ENCODE peak calls at places on chromosome 19, in four cellular contexts. F is mammary epithelial cell, V is A549, X is H1. Q is an unnamed sample.

GRCh38 chr19:12996542-12997094 is 1.3 kb downstream of the NFIX start:
- DNase-seq in F (peak; percentile 41), V (no peak), X (peak; percentile 81), Q (peak; percentile 37)

GRCh38 chr19:36051236-36051635 is 2.8 kb downstream of the THAP8 start:
- DNase-seq in X (peak; percentile 66), F (no peak), V (no peak), Q (no peak)

GRCh38 chr19:48509467-48510194 is 2.0 kb downstream of the LMTK3 start:
- DNase-seq in V (no peak), X (no peak), F (no peak), Q (no peak)

GRCh38 chr19:3358919-3359849 is 7.2 kb upstream of the NFIC start:
- DNase-seq in F (no peak), X (no peak), V (no peak), Q (peak; percentile 37)

GRCh38 chr19:54248016-54248601 is 5.5 kb upstream of the LILRA6 start:
- DNase-seq in X (no peak), F (no peak), V (no peak), Q (no peak)

GRCh38 chr19:42420055-42420544 is 7.1 kb downstream of the LIPE start:
- DNase-seq in F (peak; percentile 87), X (peak; percentile 75), V (peak; percentile 100), Q (no peak)

GRCh38 chr19:46319620-46320019 is 22.8 kb downstream of the HIF3A start:
- DNase-seq in X (no peak), F (no peak), V (no peak), Q (no peak)

GRCh38 chr19:3608750-3609322 is 2.2 kb upstream of the TBXA2R start:
- DNase-seq in V (no peak), X (no peak), F (no peak), Q (no peak)

GRCh38 chr19:8086849-8087248 is 34.3 kb downstream of the CCL25 start:
- DNase-seq in V (no peak), F (no peak), X (no peak), Q (no peak)

GRCh38 chr19:28199323-28199722 is 1013.6 kb downstream of the UQCRFS1 start:
- DNase-seq in F (no peak), X (no peak), V (no peak), Q (no peak)

GRCh38 chr19:13865578-13866462 is 11.1 kb upstream of the NANOS3 start:
- DNase-seq in F (no peak), V (no peak), X (no peak), Q (no peak)

GRCh38 chr19:47742636-47743035 is 2.7 kb upstream of the NOP53 start:
- DNase-seq in X (no peak), V (no peak), F (no peak), Q (no peak)

GRCh38 chr19:15038304-15038703 is 11.0 kb upstream of the CASP14 start:
- DNase-seq in X (no peak), F (peak; percentile 90), V (no peak), Q (peak; percentile 75)

GRCh38 chr19:3821156-3821555 is 35.0 kb upstream of the MATK start:
- DNase-seq in F (no peak), V (peak; percentile 59), X (no peak), Q (no peak)

GRCh38 chr19:13215572-13216380 is 65.6 kb downstream of the IER2 start:
- DNase-seq in F (peak; percentile 65), X (no peak), V (no peak), Q (no peak)

GRCh38 chr19:54464044-54464623 is 556 bp upstream of the LENG9 start:
- DNase-seq in X (peak; percentile 95), F (peak; percentile 97), V (peak; percentile 81), Q (peak; percentile 99)

GRCh38 chr19:15265849-15266248 is 33.6 kb upstream of the EPHX3 start:
- DNase-seq in X (no peak), F (peak; percentile 48), V (no peak), Q (no peak)

GRCh38 chr19:6056801-6057650 is 53.3 kb downstream of the RFX2 start:
- DNase-seq in X (no peak), F (peak; percentile 98), V (peak; percentile 51), Q (peak; percentile 96)

GRCh38 chr19:40623403-40624239 is 22.5 kb downstream of the LTBP4 start:
- DNase-seq in X (peak; percentile 100), F (no peak), V (peak; percentile 90), Q (no peak)

GRCh38 chr19:2064788-2065524 is 13.9 kb upstream of the MKNK2 start:
- DNase-seq in X (no peak), V (no peak), F (no peak), Q (no peak)

GRCh38 chr19:1861599-1862031 is 1.8 kb downstream of the KLF16 start:
- DNase-seq in V (no peak), X (no peak), F (no peak), Q (no peak)

GRCh38 chr19:45767410-45767880 is 1.6 kb downstream of the SIX5 start:
- DNase-seq in X (no peak), V (peak; percentile 58), F (peak; percentile 81), Q (peak; percentile 77)

GRCh38 chr19:52226652-52227051 is 36.8 kb downstream of the PPP2R1A start:
- DNase-seq in F (no peak), V (no peak), X (no peak), Q (no peak)

GRCh38 chr19:38004505-38005223 is 97.7 kb downstream of the SIPA1L3 start:
- DNase-seq in V (peak; percentile 91), F (peak; percentile 95), X (peak; percentile 78), Q (peak; percentile 68)

GRCh38 chr19:1672038-1672768 is 19.8 kb upstream of the TCF3 start:
- DNase-seq in V (peak; percentile 31), X (peak; percentile 81), F (no peak), Q (peak; percentile 38)

GRCh38 chr19:54201980-54202379 is 1.3 kb downstream of the RPS9 start:
- DNase-seq in X (no peak), V (no peak), F (no peak), Q (no peak)

GRCh38 chr19:15025237-15025636 is 24.0 kb upstream of the CASP14 start:
- DNase-seq in V (peak; percentile 31), F (peak; percentile 28), X (no peak), Q (no peak)

GRCh38 chr19:575527-576506 is 3.4 kb downstream of the BSG start:
- DNase-seq in X (no peak), V (no peak), F (peak; percentile 68), Q (peak; percentile 68)

GRCh38 chr19:39314016-39314728 is 6.5 kb downstream of the LRFN1 start:
- DNase-seq in F (no peak), V (no peak), X (no peak), Q (no peak)

GRCh38 chr19:19205416-19206410 is 2.5 kb upstream of the NR2C2AP start:
- DNase-seq in V (no peak), X (no peak), F (no peak), Q (no peak)

GRCh38 chr19:19202707-19203011 is 555 bp downstream of the NR2C2AP start:
- DNase-seq in X (no peak), F (peak; percentile 18), V (no peak), Q (no peak)

GRCh38 chr19:19203012-19203856 is at the start of gene NR2C2AP:
- DNase-seq in F (peak; percentile 89), V (peak; percentile 92), X (peak; percentile 88), Q (peak; percentile 90)

GRCh38 chr19:19204181-19204580 is 967 bp upstream of the NR2C2AP start:
- DNase-seq in V (no peak), F (no peak), X (no peak), Q (no peak)

DNA sequence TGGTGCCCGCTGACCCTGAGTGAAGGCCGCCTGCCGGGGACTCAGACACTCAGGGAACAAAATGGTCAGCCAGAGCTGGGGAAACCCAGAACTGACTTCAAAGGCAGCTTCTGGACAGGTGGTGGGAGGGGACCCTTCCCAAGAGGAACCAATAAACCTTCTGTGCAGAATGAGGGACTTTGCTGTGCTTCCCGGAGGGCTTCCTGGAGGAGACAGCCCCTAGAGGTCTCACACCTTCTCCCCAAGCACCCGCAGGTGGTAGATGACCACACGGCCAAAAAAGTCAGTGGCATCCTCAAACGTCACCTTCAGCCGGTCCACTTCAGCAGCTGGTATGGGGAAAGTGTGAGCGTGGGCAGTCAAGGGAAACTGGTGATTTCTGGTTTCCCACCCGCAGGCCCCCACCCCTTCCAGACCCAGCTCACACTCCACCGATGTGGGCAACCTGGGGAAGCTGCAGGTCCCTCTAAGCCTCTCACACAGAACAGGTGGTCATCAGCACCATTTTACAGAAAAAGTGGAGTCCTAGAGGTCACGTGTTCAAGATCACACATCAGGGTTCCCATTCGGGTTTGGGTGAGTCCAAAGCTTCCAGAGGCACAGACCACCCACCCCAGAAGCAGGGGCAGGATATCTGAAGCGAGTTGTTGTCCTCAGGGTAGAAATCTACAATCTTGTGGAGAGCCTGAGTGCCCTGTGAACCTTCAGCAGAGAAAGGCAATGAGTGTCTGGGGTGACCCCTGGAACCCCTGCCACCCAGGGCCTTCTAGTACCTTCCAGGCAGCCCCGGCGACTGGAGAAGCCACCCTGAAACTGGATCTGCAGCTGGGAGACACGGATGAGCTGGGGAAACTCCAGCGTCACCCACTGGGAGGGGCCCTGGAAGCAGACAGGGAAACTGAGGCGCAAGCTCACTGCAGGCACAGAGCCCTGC is 1.2 kb downstream of the NR2C2AP start:
- DNase-seq in V (no peak), X (no peak), F (no peak), Q (no peak)
- H3K27ac ChIP-seq in V (peak overlapping the region; percentile 88), X (no peak overlapping the region), F (peak overlapping the region; percentile 87), Q (peak overlapping the region; percentile 68)

DNA sequence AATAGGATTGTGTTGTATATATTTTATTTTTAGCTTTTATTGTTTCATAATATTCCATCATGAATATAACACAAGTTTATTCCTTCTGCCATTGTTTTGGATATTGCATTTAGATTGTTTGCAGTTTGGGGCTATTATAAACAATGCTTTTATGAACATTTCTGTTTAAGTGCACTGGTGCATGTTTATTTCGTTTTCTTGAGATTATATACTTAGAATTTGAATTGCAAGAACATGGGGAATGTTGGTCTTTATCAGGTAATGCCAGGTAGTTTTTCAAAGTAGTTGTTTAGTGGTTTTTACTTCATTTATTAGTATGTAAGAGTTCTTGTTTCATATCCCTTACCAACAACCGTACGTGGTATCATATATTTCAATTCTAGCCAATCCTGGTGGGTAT is 4.3 kb downstream of the LSM14A start:
- DNase-seq in X (no peak), V (no peak), F (no peak), Q (no peak)
- H3K4me2 ChIP-seq in X (no peak overlapping the region), V (peak overlapping the region; percentile 97), F (peak overlapping the region; percentile 44), Q (peak overlapping the region; percentile 98)

DNA sequence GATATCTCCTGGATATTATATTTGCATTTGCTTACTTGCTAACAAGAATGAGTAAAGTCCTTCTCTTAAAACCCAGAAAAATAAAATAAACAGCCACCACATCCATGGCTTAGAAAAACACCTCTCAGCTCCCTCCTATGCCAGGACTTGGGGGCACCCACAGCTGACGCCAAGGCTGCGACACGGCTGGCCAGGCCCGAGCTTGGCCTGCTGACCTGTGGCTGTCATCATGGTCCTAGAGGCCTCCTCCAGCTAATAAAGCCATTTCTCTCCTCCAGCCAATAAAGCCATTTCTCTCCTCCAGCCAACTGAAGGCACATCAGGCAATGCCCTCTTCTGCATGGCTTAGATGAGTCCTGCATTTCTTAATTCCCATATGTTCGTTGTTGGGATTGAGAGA is 20.9 kb downstream of the C19orf12 start:
- DNase-seq in V (no peak), X (no peak), F (no peak), Q (no peak)
- H3K27ac ChIP-seq in V (no peak overlapping the region), X (no peak overlapping the region), F (no peak overlapping the region), Q (no peak overlapping the region)

DNA sequence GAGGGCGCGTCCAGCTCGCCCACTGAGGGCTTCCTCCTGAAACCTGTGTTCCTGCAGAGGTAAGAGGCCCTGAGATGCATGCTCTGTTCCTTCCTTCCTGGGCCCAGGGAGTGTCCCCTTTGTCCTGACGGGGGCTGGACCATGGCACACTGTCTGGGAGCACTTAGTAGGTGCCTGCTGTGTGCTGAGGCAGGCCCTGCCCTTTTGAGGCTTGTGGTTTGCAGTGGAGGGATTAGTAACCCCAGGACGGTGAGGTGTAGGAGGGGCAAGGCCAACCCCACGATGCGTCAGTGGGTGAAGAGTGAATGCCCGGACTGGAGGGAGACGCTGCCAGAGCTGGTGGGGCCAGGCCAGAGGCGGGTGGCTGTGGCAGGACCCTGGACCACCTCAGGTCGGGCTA is 11.2 kb upstream of the F2RL3 start:
- DNase-seq in F (peak; percentile 30), V (no peak), X (no peak), Q (no peak)
- H3K4me2 ChIP-seq in F (no peak overlapping the region), V (no peak overlapping the region), X (no peak overlapping the region), Q (no peak overlapping the region)